ENCODE peak calls at places on chromosome 14, in five cellular contexts. D is neuronal stem cell, L is H9, W is H1, E is mesenchymal stem cell. J is an unnamed sample.

GRCh38 chr14:104856869-104857860 is 7.9 kb upstream of the CEP170B start:
- DNase-seq in D (no peak), W (no peak), E (no peak), L (peak; percentile 32), J (no peak)

GRCh38 chr14:93832076-93832475 is 43.8 kb upstream of the PRIMA1 start:
- DNase-seq in L (no peak), E (no peak), D (no peak), W (no peak), J (no peak)

GRCh38 chr14:68501621-68502052 is 291.2 kb downstream of the ZFP36L1 start:
- DNase-seq in W (no peak), L (no peak), E (no peak), D (no peak), J (no peak)

GRCh38 chr14:19873178-19873577 is 1.8 kb upstream of the OR4K2 start:
- DNase-seq in L (no peak), E (no peak), D (no peak), W (no peak), J (peak; percentile 31)

GRCh38 chr14:96662116-96662901 is 134.9 kb upstream of the VRK1 start:
- DNase-seq in D (no peak), E (no peak), L (no peak), W (peak; percentile 42), J (peak; percentile 67)

GRCh38 chr14:67487937-67488893 is at the start of gene TMEM229B:
- DNase-seq in L (no peak), E (peak; percentile 17), W (no peak), D (no peak), J (no peak)

GRCh38 chr14:104458845-104459244 is 120.7 kb upstream of the C14orf180 start:
- DNase-seq in W (peak; percentile 27), D (no peak), E (no peak), L (no peak), J (no peak)

GRCh38 chr14:35355981-35356839 is 48.3 kb downstream of the NFKBIA start:
- DNase-seq in L (no peak), W (no peak), E (peak; percentile 54), D (no peak), J (peak; percentile 86)

GRCh38 chr14:22908601-22909000 is 10.3 kb downstream of the RBM23 start:
- DNase-seq in E (peak; percentile 52), W (no peak), L (no peak), D (no peak), J (no peak)

GRCh38 chr14:89491701-89492381 is 74.8 kb upstream of the FOXN3 start:
- DNase-seq in E (no peak), L (no peak), W (no peak), D (no peak), J (no peak)

GRCh38 chr14:68011629-68012028 is 192.1 kb downstream of the RAD51B start:
- DNase-seq in D (no peak), E (peak; percentile 63), W (no peak), L (no peak), J (no peak)

GRCh38 chr14:55850803-55851202 is 267.4 kb upstream of the PELI2 start:
- DNase-seq in L (no peak), W (no peak), E (peak; percentile 48), D (no peak), J (peak; percentile 59)

GRCh38 chr14:91303091-91303923 is 58.8 kb upstream of the GPR68 start:
- DNase-seq in D (peak; percentile 93), E (no peak), L (peak; percentile 100), W (peak; percentile 98), J (no peak)

GRCh38 chr14:31527546-31527945 is 33.7 kb upstream of the NUBPL start:
- DNase-seq in L (no peak), E (no peak), W (no peak), D (no peak), J (no peak)

GRCh38 chr14:74551431-74551830 is 57.9 kb downstream of the ISCA2 start:
- DNase-seq in W (no peak), L (no peak), E (no peak), D (no peak), J (no peak)
- H2BK12ac ChIP-seq in W (no peak overlapping the region), L (no peak overlapping the region), E (no peak overlapping the region), D (no peak overlapping the region), J (no peak overlapping the region)

GRCh38 chr14:99968156-99968920 is 96.9 kb upstream of the EVL start:
- DNase-seq in L (no peak), D (no peak), W (no peak), E (peak; percentile 65), J (no peak)
- H2AK5ac ChIP-seq in L (no peak overlapping the region), D (no peak overlapping the region), W (peak overlapping the region; percentile 33), E (peak overlapping the region; percentile 71), J (no peak overlapping the region)

GRCh38 chr14:71115306-71115705 is 208.0 kb downstream of the PCNX1 start:
- DNase-seq in E (no peak), D (no peak), W (no peak), L (no peak), J (no peak)

GRCh38 chr14:71116206-71117122 is 209.2 kb downstream of the PCNX1 start:
- DNase-seq in D (no peak), L (no peak), E (no peak), W (no peak), J (no peak)

GRCh38 chr14:71117839-71118743 is 210.8 kb downstream of the PCNX1 start:
- DNase-seq in W (no peak), L (no peak), D (no peak), E (peak; percentile 93), J (peak; percentile 88)

GRCh38 chr14:71113376-71113775 is 206.1 kb downstream of the PCNX1 start:
- DNase-seq in W (no peak), L (no peak), D (no peak), E (peak; percentile 47), J (no peak)

DNA sequence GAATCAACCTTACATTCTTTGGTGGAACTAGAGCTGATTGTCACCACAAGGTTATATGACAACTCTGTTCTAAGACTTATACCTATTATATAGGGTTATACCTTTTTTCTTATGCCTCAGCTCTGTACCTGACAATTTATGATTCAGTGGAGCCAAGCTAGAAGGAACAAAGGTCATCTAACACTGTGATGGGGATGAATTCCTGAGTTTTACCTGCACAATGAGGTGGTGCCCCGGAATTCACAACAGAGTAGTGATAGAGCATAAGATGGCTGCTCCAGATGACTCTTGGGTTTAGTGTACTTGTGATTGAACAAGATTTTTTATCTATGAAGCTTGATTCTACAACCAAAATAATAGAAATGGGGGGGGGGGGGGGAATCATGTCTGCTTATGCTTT is 207.3 kb downstream of the PCNX1 start:
- DNase-seq in L (no peak), E (no peak), D (no peak), W (no peak), J (no peak)
- H2BK12ac ChIP-seq in L (no peak overlapping the region), E (no peak overlapping the region), D (no peak overlapping the region), W (no peak overlapping the region), J (no peak overlapping the region)

GRCh38 chr14:50530794-50531193 is 1.6 kb downstream of the MAP4K5 start:
- DNase-seq in L (no peak), D (no peak), E (no peak), W (no peak), J (no peak)
- H2AK5ac ChIP-seq in L (no peak overlapping the region), D (no peak overlapping the region), E (no peak overlapping the region), W (no peak overlapping the region), J (no peak overlapping the region)

J was measured in trophoblast cell.